ENCODE peak calls at places on chromosome 22, in five cellular contexts. One of them, this sample, is unnamed.

GRCh38 chr22:26097840-26098239 is 71.4 kb upstream of the SEZ6L start:
- DNase-seq in effector CD4-positive, alpha-beta T cell: no peak
- DNase-seq in NCI-H460: no peak
- DNase-seq in B cell: no peak
- DNase-seq in SJSA1: no peak
- DNase-seq in this sample: no peak

GRCh38 chr22:31958625-31959239 is 14.4 kb downstream of the YWHAH start:
- DNase-seq in effector CD4-positive, alpha-beta T cell: no peak
- DNase-seq in NCI-H460: no peak
- DNase-seq in B cell: no peak
- DNase-seq in SJSA1: no peak
- DNase-seq in this sample: no peak

GRCh38 chr22:23705358-23705757 is 14.5 kb downstream of the RGL4 start:
- DNase-seq in effector CD4-positive, alpha-beta T cell: no peak
- DNase-seq in NCI-H460: no peak
- DNase-seq in B cell: no peak
- DNase-seq in SJSA1: no peak
- DNase-seq in this sample: no peak

GRCh38 chr22:40310081-40310770 is 36.1 kb upstream of the ADSL start:
- DNase-seq in effector CD4-positive, alpha-beta T cell: no peak
- DNase-seq in NCI-H460: no peak
- DNase-seq in B cell: no peak
- DNase-seq in SJSA1: peak; percentile 79
- DNase-seq in this sample: no peak

GRCh38 chr22:30304495-30305244 is 15.4 kb upstream of the CASTOR1 start:
- DNase-seq in effector CD4-positive, alpha-beta T cell: no peak
- DNase-seq in NCI-H460: no peak
- DNase-seq in B cell: peak; percentile 73
- DNase-seq in SJSA1: no peak
- DNase-seq in this sample: no peak

GRCh38 chr22:44917372-44918165 is 92.2 kb downstream of the PHF21B start:
- DNase-seq in effector CD4-positive, alpha-beta T cell: no peak
- DNase-seq in NCI-H460: no peak
- DNase-seq in B cell: no peak
- DNase-seq in SJSA1: no peak
- DNase-seq in this sample: no peak

GRCh38 chr22:45911601-45912271 is 65.2 kb downstream of the WNT7B start:
- DNase-seq in effector CD4-positive, alpha-beta T cell: no peak
- DNase-seq in NCI-H460: peak; percentile 42
- DNase-seq in B cell: no peak
- DNase-seq in SJSA1: no peak
- DNase-seq in this sample: no peak

GRCh38 chr22:43411981-43412807 is at the start of gene MPPED1:
- DNase-seq in effector CD4-positive, alpha-beta T cell: no peak
- DNase-seq in NCI-H460: no peak
- DNase-seq in B cell: no peak
- DNase-seq in SJSA1: no peak
- DNase-seq in this sample: no peak

GRCh38 chr22:44091021-44091721 is 67.1 kb downstream of the PARVB start:
- DNase-seq in effector CD4-positive, alpha-beta T cell: no peak
- DNase-seq in NCI-H460: no peak
- DNase-seq in B cell: no peak
- DNase-seq in SJSA1: no peak
- DNase-seq in this sample: peak; percentile 14

GRCh38 chr22:41516462-41516861 is 27.8 kb downstream of the POLR3H start:
- DNase-seq in effector CD4-positive, alpha-beta T cell: no peak
- DNase-seq in NCI-H460: no peak
- DNase-seq in B cell: no peak
- DNase-seq in SJSA1: no peak
- DNase-seq in this sample: no peak

GRCh38 chr22:32407332-32407731 is 4.7 kb downstream of the RTCB start:
- DNase-seq in effector CD4-positive, alpha-beta T cell: no peak
- DNase-seq in NCI-H460: no peak
- DNase-seq in B cell: peak; percentile 63
- DNase-seq in SJSA1: no peak
- DNase-seq in this sample: no peak